ENCODE peak calls at places on chromosomes 6 and 20, in five cellular contexts. Z is neuronal stem cell; Q is HEK293T; Y is effector CD4-positive, alpha-beta T cell; W is hippocampal formation. J is an unnamed sample.

GRCh38 chr6:15953152-15953880 is 175.6 kb upstream of the MYLIP start:
- DNase-seq in Q (no peak), Z (no peak), Y (no peak), W (no peak), J (no peak)

GRCh38 chr20:44247131-44247571 is at the start of gene GDAP1L1:
- DNase-seq in W (peak; percentile 24), Z (peak; percentile 51), Y (no peak), Q (no peak), J (no peak)

GRCh38 chr6:71496018-71496800 is 207.6 kb downstream of the OGFRL1 start:
- DNase-seq in Z (no peak), W (no peak), Y (no peak), Q (no peak), J (no peak)

GRCh38 chr20:60057123-60057865 is 99.1 kb downstream of the CDH26 start:
- DNase-seq in Y (peak; percentile 41), Z (peak; percentile 66), Q (peak; percentile 75), W (peak; percentile 70), J (peak; percentile 27)

GRCh38 chr20:22797103-22797502 is 212.7 kb upstream of the FOXA2 start:
- DNase-seq in Q (no peak), W (no peak), Y (no peak), Z (no peak), J (no peak)

GRCh38 chr6:127022297-127022696 is 96.2 kb upstream of the RSPO3 start:
- DNase-seq in Z (no peak), W (no peak), Q (peak; percentile 29), Y (no peak), J (no peak)

GRCh38 chr6:14818422-14818884 is 427.4 kb upstream of the JARID2 start:
- DNase-seq in Q (no peak), Z (no peak), W (no peak), Y (no peak), J (no peak)

GRCh38 chr20:24462461-24463010 is 6.9 kb upstream of the SYNDIG1 start:
- DNase-seq in Q (no peak), Y (no peak), W (peak; percentile 87), Z (peak; percentile 30), J (no peak)

GRCh38 chr6:45930419-45931059 is 85.1 kb downstream of the CLIC5 start:
- DNase-seq in W (peak; percentile 6), Z (peak; percentile 58), Q (peak; percentile 74), Y (peak; percentile 33), J (no peak)

GRCh38 chr6:38495922-38496635 is 143.7 kb downstream of the BTBD9 start:
- DNase-seq in W (no peak), Y (no peak), Z (no peak), Q (no peak), J (no peak)

GRCh38 chr6:90286884-90287488 is 9.7 kb downstream of the BACH2 start:
- DNase-seq in Q (peak; percentile 59), Z (peak; percentile 46), Y (no peak), W (no peak), J (no peak)

GRCh38 chr20:61560361-61560853 is 308.3 kb downstream of the CDH4 start:
- DNase-seq in Y (no peak), W (no peak), Z (no peak), Q (peak; percentile 12), J (no peak)

GRCh38 chr6:128365520-128366160 is 154.8 kb downstream of the PTPRK start:
- DNase-seq in Q (no peak), Y (no peak), W (no peak), Z (no peak), J (no peak)

GRCh38 chr6:26556263-26557070 is 18.3 kb downstream of the HMGN4 start:
- DNase-seq in Z (peak; percentile 63), W (no peak), Q (no peak), Y (no peak), J (no peak)

GRCh38 chr20:49615401-49616153 is 47.6 kb upstream of the PTGIS start:
- DNase-seq in Y (no peak), W (no peak), Q (no peak), Z (no peak), J (no peak)

GRCh38 chr20:49646126-49646525 is 67.6 kb downstream of the B4GALT5 start:
- DNase-seq in W (no peak), Q (no peak), Y (no peak), Z (no peak), J (no peak)

GRCh38 chr6:24489881-24490280 is 503 bp upstream of the GPLD1 start:
- DNase-seq in Z (no peak), Q (no peak), Y (no peak), W (no peak), J (no peak)

GRCh38 chr20:40331699-40332098 is 357.3 kb downstream of the MAFB start:
- DNase-seq in Q (no peak), Y (no peak), Z (no peak), W (no peak), J (no peak)

GRCh38 chr6:143545976-143546547 is 34.5 kb upstream of the FUCA2 start:
- DNase-seq in Z (no peak), Q (no peak), Y (no peak), W (no peak), J (no peak)

GRCh38 chr20:58513580-58514285 is 1.5 kb downstream of the APCDD1L start:
- DNase-seq in Y (no peak), Q (no peak), Z (no peak), W (no peak), J (no peak)

GRCh38 chr20:49534314-49534713 is 33.6 kb downstream of the PTGIS start:
- DNase-seq in Z (peak; percentile 67), Q (peak; percentile 75), Y (peak; percentile 44), W (peak; percentile 17), J (no peak)

GRCh38 chr6:49564552-49564951 is 14.1 kb downstream of the C6orf141 start:
- DNase-seq in W (no peak), Z (no peak), Q (no peak), Y (no peak), J (no peak)